ENCODE peak calls at places on chromosomes 7 and 10, in seven cellular contexts. R is PC-3, P is GM23248, V is neural progenitor cell, F is hepatocyte, H is GM23338, N is HCT116. Z is an unnamed sample. For H3K27me3, the result is how much of the 10 kb centered on the place peaks cover.

GRCh38 chr7:134514106-134514505 is 13.3 kb upstream of the AKR1B10 start:
- DNase-seq in N (no peak), F (no peak), P (peak), H (no peak), R (no peak), V (no peak), Z (no peak)

GRCh38 chr7:46206474-46207060 is 285.5 kb upstream of the IGFBP3 start:
- DNase-seq in F (no peak), N (no peak), P (no peak), H (no peak), V (no peak), R (no peak), Z (peak)

GRCh38 chr7:55117286-55117685 is 98.5 kb downstream of the EGFR start:
- DNase-seq in V (no peak), F (no peak), H (no peak), R (no peak), P (no peak), N (no peak), Z (no peak)

GRCh38 chr7:82740246-82740848 is 296.8 kb upstream of the CACNA2D1 start:
- DNase-seq in R (peak), N (peak), V (peak), F (peak), H (peak), P (peak), Z (peak)

GRCh38 chr10:113524539-113525490 is 28.0 kb upstream of the HABP2 start:
- DNase-seq in R (peak), H (no peak), F (peak), N (no peak), P (peak), V (no peak), Z (no peak)

GRCh38 chr7:158236400-158236799 is 351.2 kb downstream of the PTPRN2 start:
- DNase-seq in H (no peak), V (no peak), N (no peak), P (no peak), R (no peak), F (no peak), Z (no peak)

GRCh38 chr10:22454634-22455033 is 109.3 kb downstream of the SPAG6 start:
- DNase-seq in R (no peak), N (no peak), P (no peak), H (no peak), F (no peak), V (no peak), Z (no peak)

GRCh38 chr10:35388197-35388596 is 51.9 kb downstream of the CCNY start:
- DNase-seq in H (no peak), V (no peak), R (no peak), F (no peak), N (no peak), P (no peak), Z (no peak)

GRCh38 chr10:33193867-33194521 is 140.5 kb downstream of the NRP1 start:
- DNase-seq in V (no peak), F (peak), N (no peak), R (peak), H (no peak), P (peak), Z (no peak)

GRCh38 chr7:95199779-95200558 is 124.4 kb downstream of the PON1 start:
- DNase-seq in F (peak), N (peak), H (peak), P (peak), V (peak), R (peak), Z (peak)

GRCh38 chr10:96619803-96620773 is 33.3 kb upstream of the TM9SF3 start:
- DNase-seq in V (no peak), H (no peak), R (peak), F (no peak), P (peak), N (no peak), Z (no peak)

GRCh38 chr7:139232377-139232717 is 1.3 kb downstream of the UBN2 start:
- DNase-seq in H (no peak), N (no peak), P (no peak), V (no peak), R (no peak), F (no peak), Z (peak)

GRCh38 chr10:113991091-113991860 is 52.4 kb upstream of the ADRB1 start:
- DNase-seq in P (no peak), V (no peak), F (no peak), N (no peak), H (no peak), R (no peak), Z (peak)

GRCh38 chr10:130135676-130136213 is 446 bp upstream of the GLRX3 start:
- DNase-seq in V (no peak), N (no peak), H (no peak), F (no peak), P (no peak), R (no peak), Z (no peak)

GRCh38 chr10:5076615-5077014 is 17.6 kb upstream of the AKR1C3 start:
- DNase-seq in P (peak), F (no peak), V (no peak), H (no peak), N (no peak), R (no peak), Z (no peak)

GRCh38 chr7:135374736-135375135 is 135.2 kb downstream of the CNOT4 start:
- DNase-seq in V (no peak), H (no peak), F (no peak), P (no peak), N (no peak), R (no peak), Z (no peak)

GRCh38 chr7:153457796-153458195 is 594.4 kb upstream of the DPP6 start:
- DNase-seq in H (no peak), F (no peak), R (no peak), V (no peak), P (no peak), N (no peak), Z (no peak)

GRCh38 chr7:24313777-24314176 is 29.8 kb downstream of the NPY start:
- DNase-seq in V (no peak), N (no peak), F (no peak), R (no peak), P (no peak), H (no peak), Z (no peak)

GRCh38 chr7:67453580-67453979 is 456.9 kb downstream of the TYW1 start:
- DNase-seq in N (no peak), V (no peak), H (no peak), P (no peak), R (no peak), F (no peak), Z (no peak)

GRCh38 chr7:132263151-132263550 is 313.1 kb downstream of the PLXNA4 start:
- DNase-seq in N (no peak), V (no peak), H (no peak), P (no peak), R (no peak), F (no peak), Z (no peak)

GRCh38 chr10:65419629-65420028 is 1506.2 kb upstream of the LRRTM3 start:
- DNase-seq in P (no peak), H (no peak), F (peak), N (no peak), V (no peak), R (peak), Z (no peak)

GRCh38 chr10:12418000-12418399 is 68.7 kb downstream of the CAMK1D start:
- DNase-seq in F (no peak), N (no peak), H (no peak), V (no peak), R (no peak), P (peak), Z (no peak)

GRCh38 chr7:42186181-42186580 is 50.8 kb downstream of the GLI3 start:
- DNase-seq in N (no peak), F (no peak), R (peak), P (no peak), V (peak), H (peak), Z (no peak)

GRCh38 chr7:105187302-105188169 is 173.5 kb downstream of the KMT2E start:
- DNase-seq in P (no peak), R (peak), V (no peak), H (no peak), F (no peak), N (no peak), Z (peak)

GRCh38 chr7:139725077-139725476 is 52.7 kb downstream of the HIPK2 start:
- DNase-seq in N (no peak), H (no peak), F (no peak), P (peak), V (no peak), R (peak), Z (no peak)

GRCh38 chr7:1544178-1544895 is 11.7 kb downstream of the TMEM184A start:
- DNase-seq in F (no peak), H (no peak), P (no peak), N (no peak), R (no peak), V (no peak), Z (no peak)

GRCh38 chr7:4815609-4816418 is 40.4 kb downstream of the AP5Z1 start:
- DNase-seq in R (no peak), V (no peak), F (no peak), H (no peak), P (no peak), N (no peak), Z (no peak)

GRCh38 chr7:9937944-9938631 is 1035.6 kb upstream of the PHF14 start:
- DNase-seq in V (no peak), H (peak), N (no peak), R (peak), F (no peak), P (peak), Z (no peak)

GRCh38 chr7:64876792-64877713 is 26.0 kb upstream of the ZNF273 start:
- DNase-seq in V (peak), P (peak), H (peak), F (peak), R (no peak), N (no peak), Z (peak)

GRCh38 chr7:11533229-11533820 is 298.7 kb downstream of the THSD7A start:
- DNase-seq in H (no peak), V (no peak), R (no peak), P (peak), N (no peak), F (no peak), Z (no peak)
- H3K27me3 ChIP-seq in H (under half), V (under half), R (under half), P (under half), N (under half), F (under half), Z (under half)

DNA sequence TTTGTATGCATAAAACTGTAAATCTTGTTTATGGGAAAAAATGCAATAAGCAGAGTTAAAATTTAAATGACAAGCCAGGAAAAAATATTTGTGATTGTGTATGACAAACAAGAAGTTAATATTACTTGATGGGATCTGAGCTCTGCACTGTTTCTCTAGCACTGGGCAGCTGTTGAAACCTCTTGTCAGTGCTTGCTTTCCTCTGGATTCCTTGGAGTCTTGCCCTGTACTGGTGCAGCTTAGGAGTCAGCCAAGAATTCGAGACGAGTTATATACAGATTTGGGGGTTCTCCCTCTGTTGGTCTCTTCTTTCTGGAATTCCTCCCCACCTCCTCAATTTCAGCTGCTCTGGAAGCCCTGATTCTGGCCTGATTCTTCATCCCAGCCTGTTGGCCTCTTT is 24.3 kb upstream of the OPN4 start:
- DNase-seq in H (no peak), P (peak), R (no peak), N (no peak), V (no peak), F (no peak), Z (no peak)
- TF ChIP-seq EZH2phosphoT487 in H (no peak), P (no peak), R (no peak), N (no peak), V (no peak), F (no peak), Z (no peak)

GRCh38 chr7:81499262-81500116 is 270.4 kb downstream of the HGF start:
- DNase-seq in H (peak), N (peak), V (peak), P (peak), F (peak), R (peak), Z (peak)
- H3K4me2 ChIP-seq in H (no peak), N (no peak), V (no peak), P (peak), F (no peak), R (peak), Z (no peak)

GRCh38 chr10:101030492-101031127 is 319 bp downstream of the PDZD7 start:
- DNase-seq in R (peak), N (no peak), V (peak), H (peak), P (no peak), F (no peak), Z (no peak)

GRCh38 chr10:101029520-101030309 is 1.2 kb downstream of the PDZD7 start:
- DNase-seq in N (no peak), H (peak), R (no peak), V (peak), P (peak), F (no peak), Z (no peak)

GRCh38 chr10:101032637-101033201 is 1.7 kb downstream of the SFXN3 start:
- DNase-seq in V (peak), F (peak), R (peak), P (peak), N (peak), H (no peak), Z (no peak)

GRCh38 chr10:101031796-101032636 is 982 bp downstream of the SFXN3 start:
- DNase-seq in P (peak), V (peak), R (peak), F (peak), N (no peak), H (peak), Z (no peak)

GRCh38 chr10:101031128-101031795 is at the start of the genes PDZD7 and SFXN3:
- DNase-seq in P (peak), N (peak), R (peak), H (peak), F (peak), V (peak), Z (peak)
- H3K27me3 ChIP-seq in P (under half), N (under half), R (under half), H (half or more), F (under half), V (half or more), Z (half or more)

DNA sequence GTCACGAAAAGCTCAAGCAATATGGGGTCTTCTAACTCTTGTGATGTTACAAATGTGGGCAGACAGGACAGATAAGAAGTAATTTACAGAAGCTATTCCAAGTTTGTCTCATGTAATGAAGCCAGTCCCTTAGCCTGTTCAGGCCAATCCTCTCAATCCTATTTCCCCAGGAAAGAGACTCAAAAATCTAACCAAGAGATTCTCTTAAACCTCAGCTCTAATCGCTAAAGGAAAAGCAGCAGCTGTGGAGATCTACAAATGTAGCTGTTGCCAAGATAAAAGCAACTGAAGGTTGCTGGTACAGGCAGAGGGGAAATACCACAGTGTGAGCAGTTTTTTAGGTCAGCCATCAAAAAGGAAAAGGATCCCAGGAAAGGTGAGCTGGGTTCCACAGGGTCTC is 39.3 kb downstream of the ANK3 start:
- DNase-seq in V (no peak), P (no peak), N (no peak), H (no peak), F (no peak), R (peak), Z (no peak)
- TF ChIP-seq EZH2phosphoT487 in V (no peak), P (no peak), N (no peak), H (no peak), F (no peak), R (no peak), Z (no peak)

GRCh38 chr7:100933735-100934134 is 15.6 kb upstream of the MUC3A start:
- DNase-seq in V (no peak), H (peak), P (no peak), R (no peak), N (no peak), F (no peak), Z (no peak)

GRCh38 chr7:100929811-100930174 is 19.5 kb upstream of the MUC3A start:
- DNase-seq in V (no peak), P (no peak), F (no peak), R (no peak), H (no peak), N (no peak), Z (no peak)
- H3K4me2 ChIP-seq in V (no peak), P (no peak), F (no peak), R (peak), H (peak), N (peak), Z (no peak)

DNA sequence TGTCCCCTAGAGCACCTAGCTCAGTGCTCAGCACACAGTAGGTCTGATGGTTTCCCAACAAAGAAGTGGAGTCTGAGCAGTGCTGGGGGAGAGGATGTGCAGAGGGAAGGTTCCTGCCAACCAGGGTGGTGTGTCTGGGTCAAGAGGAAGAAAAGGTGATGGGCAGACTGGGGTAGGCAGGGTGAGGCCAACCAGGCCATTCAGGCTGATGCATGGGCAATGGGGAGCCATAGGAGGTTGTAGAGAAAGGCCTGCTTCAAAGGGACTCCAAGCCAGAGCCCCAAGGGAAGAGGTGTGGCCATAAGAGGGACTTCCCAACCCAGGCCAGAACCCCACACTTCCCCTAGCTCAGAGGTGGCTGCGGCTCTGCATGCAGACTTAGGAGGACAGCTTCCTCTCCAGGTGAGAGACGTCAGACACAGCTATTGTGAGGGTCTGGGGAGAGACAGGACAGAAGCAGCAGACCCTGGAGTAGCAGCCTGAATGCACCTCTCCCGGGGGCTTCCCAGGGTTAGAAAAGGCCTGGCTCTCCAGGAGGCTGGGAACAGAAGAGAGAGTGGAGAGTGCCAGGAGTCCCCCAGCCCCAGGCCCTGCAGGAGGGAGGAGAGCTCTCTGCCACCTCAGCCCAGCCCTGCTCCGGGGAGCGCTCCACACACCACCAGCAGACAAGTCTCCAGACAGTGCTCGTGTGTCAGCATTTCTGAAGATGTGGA is 87.4 kb upstream of the ZMIZ1 start:
- DNase-seq in V (no peak), H (no peak), R (no peak), P (no peak), F (no peak), N (no peak), Z (peak)
- H3K27me3 ChIP-seq in V (under half), H (under half), R (under half), P (under half), F (under half), N (under half), Z (under half)

GRCh38 chr10:104347295-104348045 is 6.2 kb upstream of the CFAP58 start:
- DNase-seq in N (no peak), P (no peak), F (no peak), H (no peak), R (no peak), V (no peak), Z (no peak)

GRCh38 chr10:104351067-104351681 is 2.5 kb upstream of the CFAP58 start:
- DNase-seq in N (no peak), V (no peak), F (no peak), R (peak), H (no peak), P (peak), Z (no peak)

GRCh38 chr10:104350146-104350635 is 3.4 kb upstream of the CFAP58 start:
- DNase-seq in N (peak), V (peak), P (peak), R (peak), F (peak), H (peak), Z (peak)

GRCh38 chr10:104348601-104349000 is 5.0 kb upstream of the CFAP58 start:
- DNase-seq in N (no peak), V (no peak), H (no peak), P (no peak), R (no peak), F (no peak), Z (no peak)

GRCh38 chr10:104349623-104350142 is 4.0 kb upstream of the CFAP58 start:
- DNase-seq in N (no peak), H (peak), P (peak), F (peak), R (peak), V (no peak), Z (peak)
- TF ChIP-seq EZH2phosphoT487 in N (no peak), H (no peak), P (no peak), F (no peak), R (no peak), V (no peak), Z (no peak)

DNA sequence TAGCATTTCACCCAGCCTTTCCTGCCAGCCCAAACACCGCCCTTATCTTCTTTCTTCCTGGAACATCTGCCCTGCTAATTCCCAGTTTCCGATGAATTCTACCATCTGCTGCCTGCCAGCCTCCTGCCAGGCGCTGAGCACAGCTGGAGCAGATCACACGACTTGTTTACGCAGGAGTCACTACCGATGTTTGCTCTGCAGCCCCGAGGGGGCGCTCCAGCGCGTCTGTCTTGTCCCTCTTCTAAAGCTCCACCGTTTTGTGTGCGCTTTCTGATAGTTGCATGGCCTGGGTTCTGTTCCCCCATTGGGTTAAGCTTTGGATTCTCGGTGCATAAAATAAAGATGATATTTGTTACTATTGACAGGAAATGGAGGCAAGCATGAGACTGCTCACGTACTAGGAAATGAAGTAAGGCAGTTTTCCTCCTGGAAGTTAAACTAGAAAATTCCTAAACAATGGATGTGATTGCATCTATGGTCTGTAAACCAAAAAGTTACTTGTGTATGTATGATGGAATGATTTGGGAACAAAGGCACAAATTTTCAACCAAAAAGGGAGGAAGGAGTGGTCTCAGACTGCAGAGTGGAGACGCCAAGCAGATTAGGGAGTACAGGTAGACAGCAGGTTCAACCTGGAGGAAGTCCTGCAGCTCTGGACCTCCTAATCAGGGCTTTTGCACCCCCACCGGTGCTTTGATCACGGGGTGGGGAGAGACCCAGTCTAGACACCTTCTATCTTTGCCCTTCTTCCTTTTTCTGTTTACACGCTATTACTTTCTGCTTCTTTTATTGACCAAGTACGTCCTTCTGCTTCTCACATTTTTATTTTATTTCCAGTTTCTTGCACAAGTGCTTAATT is 2.2 kb upstream of the RBM17 start:
- DNase-seq in H (peak), F (peak), P (peak), N (peak), R (peak), V (peak), Z (peak)
- H3K4me2 ChIP-seq in H (no peak), F (peak), P (peak), N (peak), R (no peak), V (no peak), Z (peak)